ENCODE peak calls at places on chromosomes 16 and 17, in five cellular contexts. K is AG09309, N is AG10803, X is GM13977, W is mucosa of descending colon. C is an unnamed sample.
A peak's percentile ranks its signal among the peaks of the same experiment; 100 is the strongest.

GRCh38 chr17:80964859-80965580 is 26.6 kb upstream of the CHMP6 start:
- DNase-seq in W (no peak), K (no peak), N (no peak), X (no peak), C (no peak)

GRCh38 chr17:83149761-83150251 is 70.4 kb downstream of the METRNL start:
- DNase-seq in N (peak; percentile 40), W (no peak), X (no peak), K (no peak), C (no peak)

GRCh38 chr16:11632455-11632921 is 35.8 kb upstream of the SNN start:
- DNase-seq in N (peak; percentile 82), X (no peak), K (peak; percentile 56), W (peak; percentile 41), C (no peak)

GRCh38 chr16:82801361-82801760 is 174.6 kb downstream of the CDH13 start:
- DNase-seq in W (no peak), N (peak; percentile 16), K (peak; percentile 2), X (no peak), C (no peak)

GRCh38 chr16:23788653-23789052 is 33.8 kb downstream of the CHP2 start:
- DNase-seq in W (no peak), N (no peak), X (no peak), K (no peak), C (no peak)

GRCh38 chr17:64037802-64038201 is 17.4 kb upstream of the ICAM2 start:
- DNase-seq in W (no peak), K (no peak), N (no peak), X (no peak), C (no peak)

GRCh38 chr16:53908731-53909130 is 204.8 kb downstream of the FTO start:
- DNase-seq in X (no peak), W (no peak), N (no peak), K (no peak), C (no peak)

GRCh38 chr16:46714797-46715591 is 25.5 kb downstream of the ORC6 start:
- DNase-seq in N (no peak), W (no peak), X (no peak), K (no peak), C (no peak)

DNA sequence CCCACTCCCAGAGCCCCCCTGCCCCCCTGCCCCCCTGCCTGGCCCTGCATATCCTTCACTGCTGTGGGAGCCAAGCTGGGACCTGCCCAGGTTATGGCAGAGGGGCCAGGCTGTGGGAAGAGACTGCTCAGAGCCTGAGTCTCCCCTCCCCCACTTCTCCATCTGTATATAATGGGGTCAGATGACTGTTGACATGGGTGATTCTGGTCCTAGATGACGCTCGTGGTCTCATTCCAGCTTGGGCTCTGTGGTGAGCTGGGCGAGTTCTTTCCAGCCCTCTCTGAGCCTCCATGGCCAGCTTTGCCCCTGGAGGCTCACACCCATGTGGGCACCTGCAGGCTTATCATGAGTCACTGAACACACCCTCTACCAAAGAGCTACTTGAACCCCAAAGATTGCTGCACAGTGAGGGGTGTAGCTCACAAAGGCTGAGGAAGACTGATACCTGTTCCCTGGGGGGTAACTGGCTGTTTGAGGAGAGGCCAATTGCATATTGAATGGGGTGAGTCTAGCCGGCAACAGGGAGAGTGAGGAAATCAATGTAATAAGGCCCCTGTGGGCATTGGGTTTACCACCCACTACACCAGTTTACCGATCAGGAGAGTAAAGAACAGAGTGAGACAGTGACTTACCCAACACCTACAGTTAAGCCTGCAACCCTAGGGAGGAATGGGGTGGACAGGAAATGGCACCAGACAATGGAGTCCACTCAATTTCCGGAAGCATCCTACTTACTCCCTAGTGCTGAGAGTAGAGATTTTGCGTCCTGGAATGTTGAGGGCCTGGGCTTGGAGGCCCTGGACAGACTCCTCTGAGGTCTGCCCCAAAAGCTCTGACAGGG is 4.2 kb upstream of the SREBF1 start:
- DNase-seq in W (peak; percentile 65), X (no peak), K (no peak), N (peak; percentile 51), C (no peak)
- TF ChIP-seq CTCF in W (no peak), X (no peak), K (no peak), N (no peak), C (no peak)

DNA sequence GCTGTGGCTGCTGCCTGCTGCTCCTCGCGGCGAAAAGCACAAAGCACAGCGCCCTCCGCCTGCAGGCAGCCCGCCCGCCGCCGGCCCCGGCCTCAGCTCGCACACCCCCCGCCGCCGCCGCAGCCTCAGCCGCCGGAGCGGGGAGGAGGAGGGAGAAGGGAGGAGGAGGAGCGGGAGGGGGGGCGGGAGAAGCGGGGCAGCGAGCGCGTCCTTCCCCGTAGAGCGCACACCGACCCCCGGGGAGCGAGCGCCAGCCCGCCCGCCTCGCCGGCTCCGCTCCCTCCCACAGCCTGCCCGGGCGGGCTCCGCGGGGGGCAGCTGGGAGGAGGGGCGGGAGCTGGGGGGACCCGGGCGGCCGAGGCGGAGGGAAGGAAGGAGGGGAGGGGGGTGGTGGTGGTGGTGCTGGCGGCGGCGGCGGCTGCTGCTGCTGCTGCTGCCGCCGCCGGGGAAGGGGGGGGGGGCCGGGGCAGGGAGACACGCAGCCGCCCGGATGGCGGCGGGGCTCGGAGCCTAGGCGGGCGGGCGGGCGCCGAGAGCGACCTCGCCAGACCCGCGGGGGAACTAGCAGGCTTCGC is at the start of gene UBTF:
- DNase-seq in K (no peak), N (peak; percentile 69), W (peak; percentile 57), X (peak; percentile 72), C (peak; percentile 72)
- TF ChIP-seq CTCF in K (no peak), N (no peak), W (no peak), X (peak; percentile 34), C (peak; percentile 19)

GRCh38 chr17:68035523-68036303 is at the start of gene KPNA2:
- DNase-seq in N (peak; percentile 98), K (peak; percentile 92), X (peak; percentile 98), W (peak; percentile 95), C (peak; percentile 98)
- TF ChIP-seq CTCF in N (no peak), K (no peak), X (no peak), W (no peak), C (no peak)

GRCh38 chr17:14198013-14198412 is 38.6 kb downstream of the CDRT15 start:
- DNase-seq in X (no peak), W (no peak), N (no peak), K (no peak), C (no peak)

GRCh38 chr17:14200354-14200753 is 36.3 kb downstream of the CDRT15 start:
- DNase-seq in X (no peak), N (no peak), W (no peak), K (no peak), C (no peak)

GRCh38 chr17:14198575-14198974 is 38.1 kb downstream of the CDRT15 start:
- DNase-seq in N (no peak), X (no peak), K (no peak), W (no peak), C (no peak)

GRCh38 chr17:14197582-14197981 is 39.1 kb downstream of the CDRT15 start:
- DNase-seq in K (no peak), X (no peak), N (no peak), W (no peak), C (no peak)

DNA sequence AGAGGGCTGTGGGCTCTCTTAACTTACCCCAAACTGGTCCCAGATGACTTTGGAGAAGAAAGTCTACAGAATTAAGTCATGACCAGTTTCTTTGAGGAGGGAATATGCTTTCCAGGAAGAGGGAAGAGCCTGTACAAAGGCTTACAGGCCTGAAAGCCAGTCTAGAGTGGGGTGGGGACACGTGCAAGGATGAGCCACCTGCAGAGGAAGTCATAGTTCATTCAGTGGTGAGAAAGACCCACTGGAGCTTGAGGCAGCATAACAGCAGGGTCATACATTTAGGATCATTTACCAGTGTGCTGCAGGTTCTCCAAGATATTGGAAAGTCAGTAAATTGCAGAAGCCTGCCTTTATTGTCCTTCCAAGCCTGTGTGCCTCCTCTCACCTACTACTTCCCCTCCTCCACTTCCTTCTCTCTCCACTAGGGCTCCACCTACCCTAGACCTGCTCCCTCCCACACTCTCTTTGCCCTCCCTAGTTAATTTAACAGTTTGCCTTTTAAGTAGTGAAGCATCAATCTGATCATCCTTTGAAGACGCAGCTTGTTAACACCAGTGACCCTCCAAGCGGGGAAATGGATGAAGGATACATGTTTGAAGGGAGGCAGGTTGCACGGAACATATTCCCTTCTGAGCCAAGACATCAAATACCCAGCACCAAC is 40.2 kb downstream of the CDRT15 start:
- DNase-seq in W (no peak), X (no peak), N (no peak), K (no peak), C (no peak)
- TF ChIP-seq CTCF in W (no peak), X (peak; percentile 17), N (no peak), K (no peak), C (no peak)